ENCODE peak calls at places on chromosomes 3 and 15, in five cellular contexts. V is sigmoid colon, Q is thoracic aorta, W is neural crest cell, F is AG10803. O is an unnamed sample.

GRCh38 chr3:184234224-184234623 is 4.8 kb downstream of the VWA5B2 start:
- DNase-seq in V (no peak), Q (no peak), W (no peak), F (peak; percentile 68), O (no peak)

GRCh38 chr3:65946438-65946837 is 92.3 kb downstream of the MAGI1 start:
- DNase-seq in V (no peak), Q (no peak), W (no peak), F (peak; percentile 63), O (no peak)

GRCh38 chr15:26889298-26889898 is 22.5 kb downstream of the GABRA5 start:
- DNase-seq in W (peak; percentile 74), F (peak; percentile 70), V (no peak), Q (no peak), O (peak; percentile 33)

GRCh38 chr15:89852342-89853005 is 37.8 kb upstream of the ANPEP start:
- DNase-seq in Q (no peak), W (no peak), F (no peak), V (no peak), O (no peak)

GRCh38 chr3:12279591-12280326 is 9.1 kb upstream of the PPARG start:
- DNase-seq in W (no peak), F (no peak), V (no peak), Q (no peak), O (no peak)

GRCh38 chr3:177538743-177539730 is 341.8 kb upstream of the TBL1XR1 start:
- DNase-seq in W (no peak), F (no peak), Q (no peak), V (no peak), O (no peak)

GRCh38 chr3:6862880-6863195 is 1.9 kb downstream of the GRM7 start:
- DNase-seq in V (no peak), W (no peak), F (no peak), Q (no peak), O (no peak)

GRCh38 chr3:185341616-185342457 is 21.1 kb upstream of the MAP3K13 start:
- DNase-seq in F (no peak), W (no peak), V (peak; percentile 74), Q (no peak), O (no peak)

GRCh38 chr3:76958231-76958630 is 81.7 kb upstream of the ROBO2 start:
- DNase-seq in Q (no peak), W (no peak), F (no peak), V (no peak), O (no peak)

GRCh38 chr3:11989383-11990050 is 14.7 kb upstream of the SYN2 start:
- DNase-seq in W (no peak), V (no peak), Q (no peak), F (no peak), O (no peak)

GRCh38 chr15:68054658-68055223 is 626 bp downstream of the PIAS1 start:
- DNase-seq in F (peak; percentile 9), W (peak; percentile 71), V (peak; percentile 81), Q (no peak), O (peak; percentile 67)

GRCh38 chr3:187025254-187025655 is 94.9 kb downstream of the ST6GAL1 start:
- DNase-seq in Q (no peak), V (no peak), W (no peak), F (no peak), O (no peak)

GRCh38 chr3:133572158-133573053 is 1.1 kb upstream of the CDV3 start:
- DNase-seq in W (no peak), F (peak; percentile 40), V (no peak), Q (no peak), O (no peak)

GRCh38 chr3:125072310-125072709 is 16.5 kb upstream of the HEG1 start:
- DNase-seq in W (no peak), Q (no peak), F (peak; percentile 74), V (no peak), O (no peak)

GRCh38 chr15:65189102-65189740 is 4.1 kb upstream of the CLPX start:
- DNase-seq in F (peak; percentile 56), W (peak; percentile 26), Q (no peak), V (peak; percentile 63), O (no peak)

GRCh38 chr3:114093596-114093995 is 37.1 kb downstream of the QTRT2 start:
- DNase-seq in F (peak; percentile 79), Q (no peak), W (no peak), V (peak; percentile 63), O (no peak)

GRCh38 chr3:191695131-191695814 is 234.3 kb downstream of the PYDC2 start:
- DNase-seq in W (no peak), Q (no peak), V (no peak), F (no peak), O (no peak)

GRCh38 chr15:80474751-80475295 is 70.6 kb downstream of the ARNT2 start:
- DNase-seq in V (no peak), W (no peak), F (peak; percentile 38), Q (no peak), O (no peak)

GRCh38 chr15:82127581-82127980 is 81.8 kb upstream of the MEX3B start:
- DNase-seq in V (no peak), F (no peak), Q (no peak), W (no peak), O (no peak)

GRCh38 chr3:60009931-60010478 is 960.2 kb upstream of the CFAP20DC start:
- DNase-seq in V (no peak), Q (no peak), F (no peak), W (no peak), O (no peak)

GRCh38 chr3:138761002-138761401 is 73.7 kb downstream of the PIK3CB start:
- DNase-seq in W (no peak), F (no peak), V (no peak), Q (no peak), O (no peak)

GRCh38 chr15:65400760-65401606 is 21.8 kb downstream of the IGDCC4 start:
- DNase-seq in W (peak; percentile 78), Q (no peak), V (no peak), F (peak; percentile 55), O (peak; percentile 62)

GRCh38 chr15:69812881-69813280 is 284.8 kb downstream of the TLE3 start:
- DNase-seq in F (no peak), V (no peak), Q (no peak), W (no peak), O (no peak)

GRCh38 chr3:43773273-43774104 is 82.8 kb downstream of the ABHD5 start:
- DNase-seq in W (no peak), Q (no peak), F (peak; percentile 58), V (no peak), O (no peak)

GRCh38 chr3:70038671-70039070 is 39.1 kb downstream of the SAMMSON start:
- DNase-seq in V (no peak), W (no peak), Q (no peak), F (no peak), O (no peak)

GRCh38 chr15:82040862-82041261 is 5.0 kb downstream of the MEX3B start:
- DNase-seq in Q (no peak), V (no peak), W (no peak), F (no peak), O (no peak)

GRCh38 chr3:71581981-71582611 is 1.4 kb downstream of the FOXP1 start:
- DNase-seq in V (peak; percentile 76), W (peak; percentile 48), F (peak; percentile 33), Q (peak; percentile 38), O (peak; percentile 54)

GRCh38 chr3:160665231-160665630 is 11.7 kb upstream of the ARL14 start:
- DNase-seq in F (no peak), V (no peak), W (no peak), Q (no peak), O (no peak)

GRCh38 chr15:48695088-48695834 is 49.8 kb upstream of the FBN1 start:
- DNase-seq in W (no peak), F (peak; percentile 97), V (no peak), Q (no peak), O (no peak)

GRCh38 chr15:51243774-51244173 is 94.6 kb downstream of the CYP19A1 start:
- DNase-seq in Q (no peak), F (no peak), W (no peak), V (no peak), O (no peak)

GRCh38 chr15:72231847-72232461 is 964 bp upstream of the PKM start:
- DNase-seq in Q (no peak), F (peak; percentile 81), W (no peak), V (no peak), O (no peak)

GRCh38 chr3:117519776-117520175 is 810.2 kb downstream of the TUSC7 start:
- DNase-seq in F (no peak), V (no peak), Q (no peak), W (no peak), O (no peak)

GRCh38 chr3:123375014-123375940 is 73.6 kb downstream of the ADCY5 start:
- DNase-seq in F (no peak), Q (no peak), V (peak; percentile 70), W (no peak), O (no peak)
- TF ChIP-seq CTCF in F (no peak), Q (no peak), V (no peak), W (no peak), O (no peak)

GRCh38 chr3:129486057-129487035 is 42.1 kb upstream of the RHO start:
- DNase-seq in Q (no peak), F (peak; percentile 91), W (no peak), V (peak; percentile 58), O (no peak)

GRCh38 chr3:129483870-129484269 is 43.8 kb downstream of the IFT122 start:
- DNase-seq in V (no peak), W (no peak), Q (no peak), F (no peak), O (no peak)

GRCh38 chr3:129481783-129482332 is 41.8 kb downstream of the IFT122 start:
- DNase-seq in W (no peak), V (peak; percentile 82), Q (no peak), F (peak; percentile 79), O (no peak)

GRCh38 chr3:129485681-129486056 is 42.8 kb upstream of the RHO start:
- DNase-seq in F (peak; percentile 100), Q (peak; percentile 68), V (peak; percentile 92), W (no peak), O (no peak)

DNA sequence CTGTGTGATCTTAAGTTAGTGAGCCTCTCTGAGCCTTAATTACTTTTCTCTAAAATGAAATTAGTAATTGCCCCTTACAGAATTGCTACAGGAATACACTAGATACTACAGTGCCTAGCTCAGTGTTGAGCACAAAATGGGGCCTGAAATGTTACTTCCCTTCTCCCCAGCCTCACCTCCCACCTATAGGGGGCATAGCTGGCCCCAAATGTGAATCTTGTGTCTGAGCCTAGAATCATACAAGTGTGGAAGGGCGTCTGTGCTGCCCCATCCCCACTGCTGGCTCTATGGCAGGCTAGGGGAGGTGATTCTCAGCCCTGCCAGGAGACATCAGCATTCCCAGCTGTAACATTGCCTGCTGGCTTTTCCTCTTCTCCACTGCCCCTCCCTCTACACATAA is 42.7 kb downstream of the IFT122 start:
- DNase-seq in F (no peak), V (no peak), Q (no peak), W (no peak), O (no peak)
- TF ChIP-seq CTCF in F (peak; percentile 6), V (no peak), Q (no peak), W (peak; percentile 35), O (peak; percentile 15)

GRCh38 chr3:171788546-171789351 is 21.5 kb downstream of the PLD1 start:
- DNase-seq in F (peak; percentile 97), Q (no peak), W (no peak), V (no peak), O (no peak)
- TF ChIP-seq CTCF in F (peak; percentile 18), Q (no peak), W (no peak), V (no peak), O (no peak)

GRCh38 chr15:73704869-73705645 is 20.9 kb downstream of the CD276 start:
- DNase-seq in V (peak; percentile 79), F (peak; percentile 38), W (peak; percentile 63), Q (no peak), O (peak; percentile 51)
- TF ChIP-seq CTCF in V (peak; percentile 73), F (peak; percentile 83), W (peak; percentile 86), Q (peak; percentile 78), O (peak; percentile 82)